ENCODE peak calls at places on chromosomes 1 and 21, in seven cellular contexts. One of them, this sample, is unnamed.

GRCh38 chr1:43140583-43140982 is 31.5 kb downstream of the EBNA1BP2 start:
- DNase-seq in HCT116: no peak
- DNase-seq in tibial nerve: no peak
- DNase-seq in AG04450: no peak
- DNase-seq in left ventricle myocardium inferior: no peak
- DNase-seq in tibial artery: no peak
- DNase-seq in heart right ventricle: no peak
- DNase-seq in this sample: no peak

GRCh38 chr1:41806472-41807155 is 112.1 kb downstream of the HIVEP3 start:
- DNase-seq in tibial artery: no peak
- DNase-seq in AG04450: no peak
- DNase-seq in heart right ventricle: no peak
- DNase-seq in tibial nerve: no peak
- DNase-seq in HCT116: no peak
- DNase-seq in left ventricle myocardium inferior: no peak
- DNase-seq in this sample: no peak

GRCh38 chr21:45985471-45986315 is 4.1 kb downstream of the COL6A1 start:
- DNase-seq in tibial nerve: no peak
- DNase-seq in heart right ventricle: peak; percentile 14
- DNase-seq in tibial artery: peak; percentile 20
- DNase-seq in left ventricle myocardium inferior: peak; percentile 17
- DNase-seq in HCT116: no peak
- DNase-seq in AG04450: no peak
- DNase-seq in this sample: peak; percentile 75

GRCh38 chr1:2318294-2319278 is 72.8 kb downstream of the MORN1 start:
- DNase-seq in tibial nerve: no peak
- DNase-seq in left ventricle myocardium inferior: no peak
- DNase-seq in heart right ventricle: no peak
- DNase-seq in AG04450: no peak
- DNase-seq in HCT116: no peak
- DNase-seq in tibial artery: no peak
- DNase-seq in this sample: no peak

GRCh38 chr1:165352442-165353293 is 3.8 kb downstream of the LMX1A start:
- DNase-seq in tibial nerve: no peak
- DNase-seq in AG04450: no peak
- DNase-seq in left ventricle myocardium inferior: no peak
- DNase-seq in HCT116: no peak
- DNase-seq in heart right ventricle: no peak
- DNase-seq in tibial artery: no peak
- DNase-seq in this sample: no peak

GRCh38 chr1:209406111-209406654 is 177.3 kb upstream of the CAMK1G start:
- DNase-seq in AG04450: no peak
- DNase-seq in tibial nerve: no peak
- DNase-seq in tibial artery: no peak
- DNase-seq in HCT116: no peak
- DNase-seq in left ventricle myocardium inferior: no peak
- DNase-seq in heart right ventricle: no peak
- DNase-seq in this sample: no peak

GRCh38 chr1:175717610-175718195 is 25.7 kb downstream of the TNR start:
- DNase-seq in tibial artery: no peak
- DNase-seq in heart right ventricle: no peak
- DNase-seq in left ventricle myocardium inferior: no peak
- DNase-seq in HCT116: no peak
- DNase-seq in tibial nerve: no peak
- DNase-seq in AG04450: no peak
- DNase-seq in this sample: no peak

GRCh38 chr21:32771134-32771523 is 426 bp downstream of the PAXBP1 start:
- DNase-seq in heart right ventricle: peak; percentile 63
- DNase-seq in left ventricle myocardium inferior: peak; percentile 56
- DNase-seq in AG04450: peak; percentile 20
- DNase-seq in tibial artery: peak; percentile 47
- DNase-seq in HCT116: no peak
- DNase-seq in tibial nerve: peak; percentile 18
- DNase-seq in this sample: peak; percentile 93

GRCh38 chr1:23367451-23367790 is 2.2 kb downstream of the ZNF436 start:
- DNase-seq in left ventricle myocardium inferior: no peak
- DNase-seq in AG04450: no peak
- DNase-seq in HCT116: no peak
- DNase-seq in heart right ventricle: no peak
- DNase-seq in tibial nerve: no peak
- DNase-seq in tibial artery: no peak
- DNase-seq in this sample: no peak

GRCh38 chr1:70034403-70034802 is 171.0 kb downstream of the LRRC40 start:
- DNase-seq in HCT116: peak; percentile 29
- DNase-seq in tibial artery: no peak
- DNase-seq in heart right ventricle: no peak
- DNase-seq in AG04450: peak; percentile 49
- DNase-seq in left ventricle myocardium inferior: no peak
- DNase-seq in tibial nerve: no peak
- DNase-seq in this sample: no peak

GRCh38 chr1:27787895-27788294 is 14.9 kb downstream of the STX12 start:
- DNase-seq in HCT116: no peak
- DNase-seq in heart right ventricle: no peak
- DNase-seq in left ventricle myocardium inferior: no peak
- DNase-seq in tibial artery: no peak
- DNase-seq in AG04450: no peak
- DNase-seq in tibial nerve: no peak
- DNase-seq in this sample: no peak

GRCh38 chr21:42059141-42059540 is 12.0 kb upstream of the UMODL1 start:
- DNase-seq in tibial artery: no peak
- DNase-seq in HCT116: no peak
- DNase-seq in left ventricle myocardium inferior: no peak
- DNase-seq in heart right ventricle: no peak
- DNase-seq in tibial nerve: no peak
- DNase-seq in AG04450: no peak
- DNase-seq in this sample: peak; percentile 74

GRCh38 chr21:20999567-21000169 is 1.5 kb downstream of the NCAM2 start:
- DNase-seq in tibial artery: no peak
- DNase-seq in HCT116: no peak
- DNase-seq in left ventricle myocardium inferior: no peak
- DNase-seq in AG04450: no peak
- DNase-seq in tibial nerve: peak; percentile 39
- DNase-seq in heart right ventricle: no peak
- DNase-seq in this sample: no peak

GRCh38 chr1:211326528-211327340 is at the start of gene TRAF5:
- DNase-seq in tibial artery: peak; percentile 49
- DNase-seq in AG04450: no peak
- DNase-seq in left ventricle myocardium inferior: peak; percentile 57
- DNase-seq in tibial nerve: no peak
- DNase-seq in heart right ventricle: peak; percentile 52
- DNase-seq in HCT116: no peak
- DNase-seq in this sample: peak; percentile 92

GRCh38 chr21:25756190-25756932 is 21.6 kb downstream of the GABPA start:
- DNase-seq in heart right ventricle: no peak
- DNase-seq in AG04450: no peak
- DNase-seq in tibial nerve: no peak
- DNase-seq in tibial artery: no peak
- DNase-seq in left ventricle myocardium inferior: no peak
- DNase-seq in HCT116: no peak
- DNase-seq in this sample: no peak

GRCh38 chr21:41812679-41813078 is 45.8 kb upstream of the RIPK4 start:
- DNase-seq in tibial artery: no peak
- DNase-seq in heart right ventricle: no peak
- DNase-seq in HCT116: no peak
- DNase-seq in tibial nerve: no peak
- DNase-seq in left ventricle myocardium inferior: no peak
- DNase-seq in AG04450: no peak
- DNase-seq in this sample: no peak

GRCh38 chr1:232144696-232145230 is 485.2 kb downstream of the SIPA1L2 start:
- DNase-seq in HCT116: no peak
- DNase-seq in AG04450: no peak
- DNase-seq in tibial nerve: no peak
- DNase-seq in heart right ventricle: no peak
- DNase-seq in left ventricle myocardium inferior: no peak
- DNase-seq in tibial artery: no peak
- DNase-seq in this sample: no peak

GRCh38 chr1:232145768-232146167 is 484.2 kb downstream of the SIPA1L2 start:
- DNase-seq in tibial nerve: no peak
- DNase-seq in heart right ventricle: no peak
- DNase-seq in HCT116: no peak
- DNase-seq in left ventricle myocardium inferior: no peak
- DNase-seq in AG04450: no peak
- DNase-seq in tibial artery: no peak
- DNase-seq in this sample: no peak

GRCh38 chr1:232140419-232141166 is 489.3 kb downstream of the SIPA1L2 start:
- DNase-seq in HCT116: no peak
- DNase-seq in left ventricle myocardium inferior: no peak
- DNase-seq in AG04450: no peak
- DNase-seq in heart right ventricle: no peak
- DNase-seq in tibial nerve: no peak
- DNase-seq in tibial artery: no peak
- DNase-seq in this sample: no peak

GRCh38 chr1:232143315-232143886 is 486.5 kb downstream of the SIPA1L2 start:
- DNase-seq in tibial nerve: no peak
- DNase-seq in HCT116: no peak
- DNase-seq in AG04450: no peak
- DNase-seq in heart right ventricle: no peak
- DNase-seq in left ventricle myocardium inferior: no peak
- DNase-seq in tibial artery: no peak
- DNase-seq in this sample: no peak

DNA sequence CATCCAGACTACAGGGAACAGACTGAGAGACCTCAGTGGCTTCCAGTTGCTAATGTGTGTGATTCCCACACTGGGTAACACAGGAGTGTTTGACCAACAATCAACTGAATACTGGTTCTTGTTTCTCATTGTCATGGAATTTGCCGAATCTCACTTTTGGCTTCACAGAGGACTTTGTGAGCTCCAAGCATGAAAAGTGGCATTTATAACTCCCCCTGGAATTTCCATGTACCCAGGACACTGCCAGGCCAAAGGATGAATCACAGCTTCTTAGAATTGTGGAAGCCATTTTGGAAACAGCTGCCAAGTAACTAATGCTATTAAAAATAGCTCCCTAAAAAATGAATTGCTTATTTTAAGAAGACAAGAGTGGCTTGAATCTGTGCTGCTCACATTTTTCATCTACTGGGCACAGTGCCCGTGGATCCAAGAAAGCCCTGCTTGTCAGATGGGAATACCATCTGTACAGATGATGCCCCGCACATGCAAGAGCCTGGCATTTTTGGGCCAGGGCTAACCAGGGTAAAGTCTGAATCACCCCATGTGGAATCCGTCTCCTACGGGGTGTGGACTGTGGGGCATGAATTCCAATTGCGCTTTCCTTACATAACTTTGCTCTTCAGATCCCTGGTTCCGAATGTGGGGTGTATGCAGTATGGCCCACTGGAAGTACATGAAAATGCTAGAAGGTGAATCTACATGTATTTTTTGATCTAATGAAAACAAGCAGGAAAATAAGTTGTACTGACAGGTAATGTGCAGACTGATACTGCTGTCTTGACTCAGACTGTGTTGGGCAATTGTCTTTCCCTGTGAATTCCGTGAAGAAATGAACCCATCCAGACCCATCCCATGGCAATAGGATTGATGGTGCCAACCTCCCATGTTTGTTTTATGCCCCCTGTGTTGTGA is 487.3 kb downstream of the SIPA1L2 start:
- DNase-seq in HCT116: no peak
- DNase-seq in tibial nerve: peak; percentile 36
- DNase-seq in heart right ventricle: no peak
- DNase-seq in AG04450: peak; percentile 27
- DNase-seq in tibial artery: peak; percentile 36
- DNase-seq in left ventricle myocardium inferior: no peak
- DNase-seq in this sample: no peak
- H3K27ac ChIP-seq in HCT116: no peak overlapping the region
- H3K27ac ChIP-seq in tibial nerve: peak overlapping the region; percentile 29
- H3K27ac ChIP-seq in heart right ventricle: no peak overlapping the region
- H3K27ac ChIP-seq in AG04450: no peak overlapping the region
- H3K27ac ChIP-seq in tibial artery: peak overlapping the region; percentile 47
- H3K27ac ChIP-seq in left ventricle myocardium inferior: peak overlapping the region; percentile 23
- H3K27ac ChIP-seq in this sample: no peak overlapping the region

DNA sequence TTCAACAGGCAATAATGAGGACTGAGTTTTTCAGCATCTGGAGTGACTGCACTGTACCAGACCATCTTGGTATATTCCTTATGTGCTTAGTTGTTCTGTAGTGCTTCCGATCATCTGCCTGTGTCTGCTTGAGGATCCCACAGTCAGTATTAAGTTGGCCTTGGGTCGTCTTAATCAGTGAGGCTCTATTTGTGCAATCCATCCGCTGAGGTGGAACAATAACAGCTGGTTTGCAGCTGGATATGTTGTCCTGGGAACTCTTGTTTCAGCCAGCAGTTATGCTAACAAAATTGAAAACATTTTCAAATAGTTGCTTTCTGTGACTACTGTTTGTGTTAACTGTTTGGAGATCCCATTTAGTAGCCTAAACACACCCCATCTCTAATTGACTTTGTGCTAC is 73.7 kb downstream of the LAMC1 start:
- DNase-seq in tibial artery: no peak
- DNase-seq in left ventricle myocardium inferior: no peak
- DNase-seq in heart right ventricle: no peak
- DNase-seq in tibial nerve: no peak
- DNase-seq in HCT116: no peak
- DNase-seq in AG04450: peak; percentile 92
- DNase-seq in this sample: no peak
- H3K27ac ChIP-seq in tibial artery: no peak overlapping the region
- H3K27ac ChIP-seq in left ventricle myocardium inferior: peak overlapping the region; percentile 67
- H3K27ac ChIP-seq in heart right ventricle: peak overlapping the region; percentile 80
- H3K27ac ChIP-seq in tibial nerve: peak overlapping the region; percentile 48
- H3K27ac ChIP-seq in HCT116: no peak overlapping the region
- H3K27ac ChIP-seq in AG04450: peak overlapping the region; percentile 90
- H3K27ac ChIP-seq in this sample: peak overlapping the region; percentile 29

GRCh38 chr1:59669752-59670312 is 144.9 kb upstream of the HOOK1 start:
- DNase-seq in tibial nerve: peak; percentile 36
- DNase-seq in left ventricle myocardium inferior: peak; percentile 53
- DNase-seq in tibial artery: peak; percentile 75
- DNase-seq in AG04450: no peak
- DNase-seq in heart right ventricle: peak; percentile 56
- DNase-seq in HCT116: no peak
- DNase-seq in this sample: no peak
- H3K27ac ChIP-seq in tibial nerve: peak overlapping the region; percentile 65
- H3K27ac ChIP-seq in left ventricle myocardium inferior: peak overlapping the region; percentile 83
- H3K27ac ChIP-seq in tibial artery: peak overlapping the region; percentile 44
- H3K27ac ChIP-seq in AG04450: no peak overlapping the region
- H3K27ac ChIP-seq in heart right ventricle: peak overlapping the region; percentile 59
- H3K27ac ChIP-seq in HCT116: no peak overlapping the region
- H3K27ac ChIP-seq in this sample: peak overlapping the region; percentile 1

DNA sequence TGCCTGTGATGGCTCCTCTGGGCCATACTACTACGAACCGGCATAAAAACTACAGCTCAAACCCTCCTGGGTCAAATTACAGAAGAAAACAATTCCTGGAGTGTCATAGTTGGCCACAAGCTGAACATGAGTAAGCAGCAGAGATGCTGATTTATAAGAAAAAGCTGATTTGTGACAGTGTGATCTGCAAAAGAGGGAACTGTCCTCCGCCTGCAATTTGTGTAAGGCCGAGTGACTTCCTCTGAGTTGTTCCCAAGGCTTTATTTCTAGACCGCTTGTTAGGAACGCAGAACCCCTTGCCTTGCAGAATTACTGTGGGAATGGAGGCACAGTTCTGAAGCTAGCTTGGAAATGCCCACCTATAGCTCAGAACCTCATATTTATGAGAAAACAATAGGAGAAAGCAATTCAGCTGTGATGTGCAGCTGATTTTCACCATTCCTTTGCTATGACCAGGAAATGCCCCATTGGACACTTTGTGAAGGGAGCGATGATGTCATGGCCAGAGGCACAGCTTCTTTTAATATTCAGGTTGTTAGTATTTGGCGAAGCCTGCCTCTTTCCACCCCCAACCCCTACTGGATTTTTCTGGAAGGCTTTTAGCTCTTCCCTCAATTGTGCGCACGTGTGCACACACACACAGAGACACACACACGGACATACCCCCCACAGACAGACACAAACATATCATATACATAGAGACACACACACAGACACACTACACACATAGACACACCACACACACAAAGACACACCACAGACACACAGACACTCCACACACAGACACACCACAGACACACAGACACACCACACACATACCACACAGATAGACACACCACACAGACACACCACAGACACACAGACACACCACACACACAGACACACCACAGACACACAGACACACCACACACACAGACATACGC is 47.6 kb downstream of the IER5 start:
- DNase-seq in tibial artery: no peak
- DNase-seq in AG04450: peak; percentile 88
- DNase-seq in left ventricle myocardium inferior: no peak
- DNase-seq in tibial nerve: no peak
- DNase-seq in HCT116: no peak
- DNase-seq in heart right ventricle: no peak
- DNase-seq in this sample: no peak
- H3K27ac ChIP-seq in tibial artery: peak overlapping the region; percentile 10
- H3K27ac ChIP-seq in AG04450: peak overlapping the region; percentile 99
- H3K27ac ChIP-seq in left ventricle myocardium inferior: peak overlapping the region; percentile 61
- H3K27ac ChIP-seq in tibial nerve: peak overlapping the region; percentile 70
- H3K27ac ChIP-seq in HCT116: peak overlapping the region; percentile 76
- H3K27ac ChIP-seq in heart right ventricle: peak overlapping the region; percentile 60
- H3K27ac ChIP-seq in this sample: peak overlapping the region; percentile 72